ENCODE peak calls at places on chromosomes 4 and X, in ten cellular contexts. One of them, this sample, is unnamed.

GRCh38 chrX:22481436-22481835 is 208.7 kb downstream of the CBLL2 start:
- DNase-seq in hepatocyte: no peak
- DNase-seq in fibroblast of lung: peak; percentile 39
- DNase-seq in HepG2: no peak
- DNase-seq in GM12878: no peak
- DNase-seq in prostate gland: no peak
- DNase-seq in esophagus muscularis mucosa: no peak
- DNase-seq in HAP-1: no peak
- DNase-seq in PC-3: no peak
- DNase-seq in CD8-positive, alpha-beta T cell: no peak
- DNase-seq in this sample: no peak

GRCh38 chr4:186096681-186097080 is 7.8 kb upstream of the FAM149A start:
- DNase-seq in hepatocyte: no peak
- DNase-seq in fibroblast of lung: no peak
- DNase-seq in HepG2: no peak
- DNase-seq in GM12878: no peak
- DNase-seq in prostate gland: no peak
- DNase-seq in esophagus muscularis mucosa: peak; percentile 90
- DNase-seq in HAP-1: no peak
- DNase-seq in PC-3: no peak
- DNase-seq in CD8-positive, alpha-beta T cell: no peak
- DNase-seq in this sample: no peak

GRCh38 chr4:160510925-160511324 is 1408.0 kb downstream of the RAPGEF2 start:
- DNase-seq in hepatocyte: no peak
- DNase-seq in fibroblast of lung: no peak
- DNase-seq in HepG2: no peak
- DNase-seq in GM12878: no peak
- DNase-seq in prostate gland: no peak
- DNase-seq in esophagus muscularis mucosa: no peak
- DNase-seq in HAP-1: no peak
- DNase-seq in PC-3: peak; percentile 47
- DNase-seq in CD8-positive, alpha-beta T cell: no peak
- DNase-seq in this sample: no peak

GRCh38 chrX:155857561-155857960 is 23.6 kb upstream of the VAMP7 start:
- DNase-seq in hepatocyte: no peak
- DNase-seq in fibroblast of lung: peak; percentile 9
- DNase-seq in HepG2: no peak
- DNase-seq in GM12878: no peak
- DNase-seq in prostate gland: no peak
- DNase-seq in esophagus muscularis mucosa: no peak
- DNase-seq in HAP-1: peak; percentile 19
- DNase-seq in PC-3: peak; percentile 20
- DNase-seq in CD8-positive, alpha-beta T cell: no peak
- DNase-seq in this sample: no peak

GRCh38 chrX:140298946-140299345 is 205.9 kb downstream of the SOX3 start:
- DNase-seq in hepatocyte: no peak
- DNase-seq in fibroblast of lung: no peak
- DNase-seq in HepG2: no peak
- DNase-seq in GM12878: no peak
- DNase-seq in prostate gland: no peak
- DNase-seq in esophagus muscularis mucosa: no peak
- DNase-seq in HAP-1: no peak
- DNase-seq in PC-3: no peak
- DNase-seq in CD8-positive, alpha-beta T cell: no peak
- DNase-seq in this sample: no peak

GRCh38 chr4:6221851-6222760 is 21.8 kb upstream of the JAKMIP1 start:
- DNase-seq in hepatocyte: peak; percentile 86
- DNase-seq in fibroblast of lung: no peak
- DNase-seq in HepG2: no peak
- DNase-seq in GM12878: no peak
- DNase-seq in prostate gland: peak; percentile 37
- DNase-seq in esophagus muscularis mucosa: no peak
- DNase-seq in HAP-1: no peak
- DNase-seq in PC-3: no peak
- DNase-seq in CD8-positive, alpha-beta T cell: no peak
- DNase-seq in this sample: peak; percentile 50

GRCh38 chr4:70958681-70959080 is 34.8 kb upstream of the DCK start:
- DNase-seq in hepatocyte: no peak
- DNase-seq in fibroblast of lung: peak; percentile 53
- DNase-seq in HepG2: no peak
- DNase-seq in GM12878: no peak
- DNase-seq in prostate gland: no peak
- DNase-seq in esophagus muscularis mucosa: no peak
- DNase-seq in HAP-1: no peak
- DNase-seq in PC-3: peak; percentile 8
- DNase-seq in CD8-positive, alpha-beta T cell: no peak
- DNase-seq in this sample: no peak

GRCh38 chr4:93764647-93765246 is 63.8 kb upstream of the ATOH1 start:
- DNase-seq in hepatocyte: peak; percentile 65
- DNase-seq in fibroblast of lung: peak; percentile 72
- DNase-seq in HepG2: peak; percentile 18
- DNase-seq in GM12878: no peak
- DNase-seq in prostate gland: peak; percentile 7
- DNase-seq in esophagus muscularis mucosa: no peak
- DNase-seq in HAP-1: peak; percentile 53
- DNase-seq in PC-3: peak; percentile 76
- DNase-seq in CD8-positive, alpha-beta T cell: no peak
- DNase-seq in this sample: no peak

GRCh38 chr4:61630548-61630947 is 430.4 kb downstream of the ADGRL3 start:
- DNase-seq in hepatocyte: no peak
- DNase-seq in fibroblast of lung: peak; percentile 9
- DNase-seq in HepG2: no peak
- DNase-seq in GM12878: no peak
- DNase-seq in prostate gland: no peak
- DNase-seq in esophagus muscularis mucosa: no peak
- DNase-seq in HAP-1: no peak
- DNase-seq in PC-3: no peak
- DNase-seq in CD8-positive, alpha-beta T cell: no peak
- DNase-seq in this sample: no peak

GRCh38 chrX:39905475-39905889 is 192.3 kb downstream of the BCOR start:
- DNase-seq in hepatocyte: peak; percentile 77
- DNase-seq in fibroblast of lung: peak; percentile 69
- DNase-seq in HepG2: no peak
- DNase-seq in GM12878: no peak
- DNase-seq in prostate gland: peak; percentile 22
- DNase-seq in esophagus muscularis mucosa: no peak
- DNase-seq in HAP-1: no peak
- DNase-seq in PC-3: peak; percentile 8
- DNase-seq in CD8-positive, alpha-beta T cell: no peak
- DNase-seq in this sample: no peak
- H3K4me1 ChIP-seq in hepatocyte: peaks cover 58% of the 10 kb centered on the region
- H3K4me1 ChIP-seq in fibroblast of lung: peaks cover 13% of the 10 kb centered on the region
- H3K4me1 ChIP-seq in HepG2: peaks cover 41% of the 10 kb centered on the region
- H3K4me1 ChIP-seq in GM12878: peaks cover 12% of the 10 kb centered on the region
- H3K4me1 ChIP-seq in prostate gland: no peaks in the 10 kb centered on the region
- H3K4me1 ChIP-seq in esophagus muscularis mucosa: peaks cover 51% of the 10 kb centered on the region
- H3K4me1 ChIP-seq in HAP-1: no peaks in the 10 kb centered on the region
- H3K4me1 ChIP-seq in PC-3: peaks cover 64% of the 10 kb centered on the region
- H3K4me1 ChIP-seq in CD8-positive, alpha-beta T cell: no peaks in the 10 kb centered on the region
- H3K4me1 ChIP-seq in this sample: peaks cover 14% of the 10 kb centered on the region

DNA sequence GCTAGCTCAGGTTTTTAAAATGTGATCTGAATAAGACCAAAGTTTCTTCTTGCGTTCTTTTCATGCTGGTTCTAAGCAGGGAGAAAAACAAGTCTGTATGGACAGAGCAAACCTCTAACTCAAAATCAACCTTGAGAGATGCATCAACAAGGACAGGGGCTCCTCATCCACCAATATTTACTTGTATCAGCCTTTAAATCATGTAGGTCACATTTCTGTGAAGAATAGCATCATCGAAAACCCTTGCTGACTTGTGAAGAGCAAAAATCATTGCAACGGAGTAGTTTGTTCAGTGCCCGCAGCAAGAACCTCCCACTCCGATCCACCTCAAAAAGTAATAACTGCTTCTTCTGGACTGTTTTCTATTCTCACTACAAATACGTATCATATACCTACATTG is 1.2 kb downstream of the ATP10D start:
- DNase-seq in hepatocyte: no peak
- DNase-seq in fibroblast of lung: peak; percentile 42
- DNase-seq in HepG2: no peak
- DNase-seq in GM12878: no peak
- DNase-seq in prostate gland: no peak
- DNase-seq in esophagus muscularis mucosa: no peak
- DNase-seq in HAP-1: no peak
- DNase-seq in PC-3: no peak
- DNase-seq in CD8-positive, alpha-beta T cell: no peak
- DNase-seq in this sample: no peak
- H3K4me1 ChIP-seq in hepatocyte: peaks cover 5% of the 10 kb centered on the region
- H3K4me1 ChIP-seq in fibroblast of lung: peaks cover 8% of the 10 kb centered on the region
- H3K4me1 ChIP-seq in HepG2: peaks cover 20% of the 10 kb centered on the region
- H3K4me1 ChIP-seq in GM12878: peaks cover 17% of the 10 kb centered on the region
- H3K4me1 ChIP-seq in prostate gland: peaks cover 3% of the 10 kb centered on the region
- H3K4me1 ChIP-seq in esophagus muscularis mucosa: peaks cover 32% of the 10 kb centered on the region
- H3K4me1 ChIP-seq in HAP-1: peaks cover 17% of the 10 kb centered on the region
- H3K4me1 ChIP-seq in PC-3: peaks cover 11% of the 10 kb centered on the region
- H3K4me1 ChIP-seq in CD8-positive, alpha-beta T cell: peaks cover 9% of the 10 kb centered on the region
- H3K4me1 ChIP-seq in this sample: peaks cover 59% of the 10 kb centered on the region

GRCh38 chr4:74755486-74755885 is 38.8 kb downstream of the BTC start:
- DNase-seq in hepatocyte: no peak
- DNase-seq in fibroblast of lung: peak; percentile 89
- DNase-seq in HepG2: no peak
- DNase-seq in GM12878: no peak
- DNase-seq in prostate gland: no peak
- DNase-seq in esophagus muscularis mucosa: no peak
- DNase-seq in HAP-1: no peak
- DNase-seq in PC-3: no peak
- DNase-seq in CD8-positive, alpha-beta T cell: no peak
- DNase-seq in this sample: no peak

GRCh38 chr4:74764119-74764518 is 30.2 kb downstream of the BTC start:
- DNase-seq in hepatocyte: no peak
- DNase-seq in fibroblast of lung: no peak
- DNase-seq in HepG2: no peak
- DNase-seq in GM12878: no peak
- DNase-seq in prostate gland: no peak
- DNase-seq in esophagus muscularis mucosa: no peak
- DNase-seq in HAP-1: no peak
- DNase-seq in PC-3: no peak
- DNase-seq in CD8-positive, alpha-beta T cell: no peak
- DNase-seq in this sample: no peak

GRCh38 chr4:74754218-74754617 is 40.1 kb downstream of the BTC start:
- DNase-seq in hepatocyte: no peak
- DNase-seq in fibroblast of lung: no peak
- DNase-seq in HepG2: no peak
- DNase-seq in GM12878: no peak
- DNase-seq in prostate gland: no peak
- DNase-seq in esophagus muscularis mucosa: no peak
- DNase-seq in HAP-1: no peak
- DNase-seq in PC-3: no peak
- DNase-seq in CD8-positive, alpha-beta T cell: no peak
- DNase-seq in this sample: no peak

GRCh38 chr4:74757136-74757535 is 37.2 kb downstream of the BTC start:
- DNase-seq in hepatocyte: no peak
- DNase-seq in fibroblast of lung: no peak
- DNase-seq in HepG2: no peak
- DNase-seq in GM12878: no peak
- DNase-seq in prostate gland: no peak
- DNase-seq in esophagus muscularis mucosa: no peak
- DNase-seq in HAP-1: no peak
- DNase-seq in PC-3: no peak
- DNase-seq in CD8-positive, alpha-beta T cell: no peak
- DNase-seq in this sample: no peak

DNA sequence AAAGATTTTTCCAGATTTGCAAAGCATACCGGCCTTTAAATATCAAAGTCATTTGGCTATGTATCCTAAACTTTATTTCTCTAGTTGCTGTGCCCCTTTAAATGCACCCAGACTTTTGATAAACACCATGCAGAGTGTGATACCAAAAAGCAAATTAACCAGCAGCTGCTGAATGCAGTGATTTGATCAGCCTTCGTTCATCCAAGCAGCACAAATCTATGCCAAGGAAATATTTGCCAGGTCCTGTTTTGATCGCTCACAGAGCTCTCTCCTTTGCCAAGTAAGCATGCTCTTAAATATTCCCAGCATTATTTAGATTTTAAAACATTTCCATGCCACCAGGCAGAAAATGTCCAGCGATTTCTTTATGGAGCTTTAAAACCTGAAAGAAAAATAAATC is 35.8 kb downstream of the BTC start:
- DNase-seq in hepatocyte: no peak
- DNase-seq in fibroblast of lung: peak; percentile 30
- DNase-seq in HepG2: no peak
- DNase-seq in GM12878: no peak
- DNase-seq in prostate gland: no peak
- DNase-seq in esophagus muscularis mucosa: no peak
- DNase-seq in HAP-1: no peak
- DNase-seq in PC-3: no peak
- DNase-seq in CD8-positive, alpha-beta T cell: no peak
- DNase-seq in this sample: no peak
- H3K4me1 ChIP-seq in hepatocyte: peaks cover 5% of the 10 kb centered on the region
- H3K4me1 ChIP-seq in fibroblast of lung: no peaks in the 10 kb centered on the region
- H3K4me1 ChIP-seq in HepG2: no peaks in the 10 kb centered on the region
- H3K4me1 ChIP-seq in GM12878: no peaks in the 10 kb centered on the region
- H3K4me1 ChIP-seq in prostate gland: no peaks in the 10 kb centered on the region
- H3K4me1 ChIP-seq in esophagus muscularis mucosa: peaks cover 48% of the 10 kb centered on the region
- H3K4me1 ChIP-seq in HAP-1: no peaks in the 10 kb centered on the region
- H3K4me1 ChIP-seq in PC-3: no peaks in the 10 kb centered on the region
- H3K4me1 ChIP-seq in CD8-positive, alpha-beta T cell: no peaks in the 10 kb centered on the region
- H3K4me1 ChIP-seq in this sample: no peaks in the 10 kb centered on the region

DNA sequence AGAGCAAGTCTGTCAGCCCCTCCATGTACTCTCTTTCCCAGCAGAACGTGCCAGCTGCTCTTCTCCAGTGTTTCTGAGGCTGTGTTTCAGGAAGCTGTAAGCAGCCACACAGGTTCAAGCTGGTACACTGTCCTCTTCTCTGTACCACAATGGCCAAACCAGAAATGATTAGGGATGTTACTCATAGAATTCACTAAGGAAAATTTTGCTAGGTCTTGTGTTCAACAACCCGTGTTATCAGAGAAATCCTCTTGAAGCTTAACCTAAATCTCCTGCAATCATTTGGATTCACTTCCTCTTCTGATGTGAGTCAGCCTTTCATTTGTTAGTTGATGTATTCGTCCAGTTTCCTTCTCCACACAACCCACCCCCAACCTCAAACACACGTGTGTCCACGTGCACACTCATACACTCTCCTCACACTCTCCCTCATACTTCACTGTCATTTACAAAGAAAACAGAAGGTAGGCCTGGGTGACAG is 63.3 kb downstream of the DCUN1D4 start:
- DNase-seq in hepatocyte: peak; percentile 33
- DNase-seq in fibroblast of lung: no peak
- DNase-seq in HepG2: no peak
- DNase-seq in GM12878: peak; percentile 69
- DNase-seq in prostate gland: no peak
- DNase-seq in esophagus muscularis mucosa: no peak
- DNase-seq in HAP-1: no peak
- DNase-seq in PC-3: peak; percentile 13
- DNase-seq in CD8-positive, alpha-beta T cell: no peak
- DNase-seq in this sample: no peak
- H3K4me1 ChIP-seq in hepatocyte: peaks cover 19% of the 10 kb centered on the region
- H3K4me1 ChIP-seq in fibroblast of lung: no peaks in the 10 kb centered on the region
- H3K4me1 ChIP-seq in HepG2: peaks cover 49% of the 10 kb centered on the region
- H3K4me1 ChIP-seq in GM12878: peaks cover 16% of the 10 kb centered on the region
- H3K4me1 ChIP-seq in prostate gland: no peaks in the 10 kb centered on the region
- H3K4me1 ChIP-seq in esophagus muscularis mucosa: peaks cover 42% of the 10 kb centered on the region
- H3K4me1 ChIP-seq in HAP-1: no peaks in the 10 kb centered on the region
- H3K4me1 ChIP-seq in PC-3: no peaks in the 10 kb centered on the region
- H3K4me1 ChIP-seq in CD8-positive, alpha-beta T cell: no peaks in the 10 kb centered on the region
- H3K4me1 ChIP-seq in this sample: peaks cover 27% of the 10 kb centered on the region